ENCODE peak calls at places on chromosomes 16 and 17, in ten cellular contexts. M, A, G, U, N, P, Y, Z, K and H are unnamed samples.

GRCh38 chr17:80866050-80866793 is 125.4 kb upstream of the CHMP6 start:
- DNase-seq in M (peak), K (no peak), G (peak), Z (peak), U (peak), N (peak), A (peak), P (peak), Y (peak), H (no peak)

GRCh38 chr16:81140930-81141780 is 45.0 kb upstream of the GCSH start:
- DNase-seq in Z (no peak), N (peak), P (no peak), A (no peak), K (no peak), Y (no peak), M (no peak), U (no peak), G (no peak), H (no peak)

GRCh38 chr17:81615401-81615930 is 21.4 kb downstream of the NPLOC4 start:
- DNase-seq in K (no peak), A (no peak), Y (no peak), Z (no peak), M (no peak), N (no peak), U (no peak), G (no peak), P (no peak), H (no peak)

GRCh38 chr16:424623-425081 is 797 bp upstream of the RAB11FIP3 start:
- DNase-seq in Y (peak), N (peak), K (no peak), A (no peak), U (peak), M (peak), Z (no peak), G (no peak), P (peak), H (no peak)

GRCh38 chr16:10668322-10669045 is 26.2 kb downstream of the TEKT5 start:
- DNase-seq in P (no peak), G (no peak), U (no peak), N (peak), Z (no peak), M (peak), K (no peak), Y (peak), A (peak), H (no peak)

GRCh38 chr17:30093463-30094147 is 23.0 kb upstream of the NSRP1 start:
- DNase-seq in Y (no peak), M (peak), K (no peak), N (peak), P (no peak), U (no peak), Z (no peak), A (peak), G (no peak), H (no peak)

GRCh38 chr16:70695351-70696070 is 9.7 kb upstream of the MTSS2 start:
- DNase-seq in M (peak), Y (peak), Z (no peak), P (peak), N (no peak), G (no peak), A (no peak), K (no peak), U (no peak), H (no peak)

GRCh38 chr17:14337596-14338079 is 36.8 kb downstream of the HS3ST3B1 start:
- DNase-seq in P (no peak), M (no peak), Y (no peak), G (no peak), Z (no peak), K (no peak), A (no peak), U (no peak), N (no peak), H (no peak)

GRCh38 chr17:49741009-49741691 is 22.8 kb downstream of the FAM117A start:
- DNase-seq in M (peak), N (no peak), Z (no peak), A (peak), K (no peak), G (no peak), P (no peak), U (no peak), Y (no peak), H (no peak)

GRCh38 chr16:56866955-56867830 is 2.2 kb downstream of the SLC12A3 start:
- DNase-seq in U (no peak), N (peak), G (no peak), A (peak), M (peak), Y (no peak), K (no peak), Z (no peak), P (no peak), H (no peak)

GRCh38 chr17:42618442-42619150 is 9.1 kb downstream of the TUBG1 start:
- DNase-seq in U (no peak), G (no peak), Z (no peak), K (no peak), P (peak), M (no peak), N (peak), Y (peak), A (no peak), H (no peak)

GRCh38 chr17:4110152-4110551 is 32.7 kb downstream of the ZZEF1 start:
- DNase-seq in U (no peak), N (no peak), G (no peak), K (no peak), Y (no peak), P (no peak), Z (no peak), M (peak), A (peak), H (no peak)

GRCh38 chr17:76353004-76353598 is 615 bp downstream of the PRPSAP1 start:
- DNase-seq in P (no peak), Y (peak), A (no peak), N (peak), K (no peak), U (no peak), Z (no peak), G (no peak), M (no peak), H (no peak)

GRCh38 chr16:57318240-57318970 is 33.9 kb upstream of the PLLP start:
- DNase-seq in Z (no peak), K (no peak), M (peak), N (peak), Y (no peak), U (no peak), A (peak), G (no peak), P (no peak), H (no peak)

GRCh38 chr16:58756650-58757332 is 22.7 kb upstream of the GOT2 start:
- DNase-seq in U (no peak), Y (no peak), N (no peak), M (no peak), G (no peak), K (no peak), A (no peak), P (no peak), Z (no peak), H (no peak)

GRCh38 chr17:31095239-31096105 is 695 bp downstream of the NF1 start:
- DNase-seq in G (no peak), Y (peak), U (peak), K (no peak), Z (peak), P (peak), A (peak), M (peak), N (peak), H (no peak)

GRCh38 chr16:87161822-87162676 is 155.1 kb downstream of the C16orf95 start:
- DNase-seq in Z (no peak), K (no peak), U (no peak), M (no peak), P (no peak), Y (no peak), N (no peak), A (no peak), G (no peak), H (no peak)

GRCh38 chr17:61253937-61254677 is 145.5 kb upstream of the TBX2 start:
- DNase-seq in G (no peak), U (no peak), A (no peak), K (no peak), N (no peak), M (no peak), Y (no peak), Z (no peak), P (no peak), H (no peak)

GRCh38 chr17:7186241-7186640 is 7.1 kb upstream of the ASGR1 start:
- DNase-seq in K (no peak), Y (no peak), Z (no peak), G (no peak), A (no peak), U (no peak), M (no peak), N (no peak), P (no peak), H (no peak)

GRCh38 chr17:81802048-81802758 is 1.7 kb upstream of the GCGR start:
- DNase-seq in Z (no peak), K (no peak), A (no peak), M (no peak), G (no peak), Y (no peak), P (no peak), N (no peak), U (no peak), H (no peak)

GRCh38 chr16:50267151-50267631 is 840 bp downstream of the ADCY7 start:
- DNase-seq in U (no peak), Y (no peak), Z (no peak), A (no peak), N (no peak), K (no peak), G (no peak), P (no peak), M (no peak), H (no peak)

GRCh38 chr17:40551874-40552768 is 13.2 kb downstream of the CCR7 start:
- DNase-seq in P (peak), N (peak), Y (no peak), G (no peak), K (no peak), M (peak), Z (no peak), A (peak), U (no peak), H (peak)

GRCh38 chr16:85483424-85483823 is 129.7 kb upstream of the GSE1 start:
- DNase-seq in A (no peak), N (no peak), Z (no peak), Y (no peak), K (no peak), P (no peak), M (no peak), U (no peak), G (no peak), H (no peak)

GRCh38 chr16:62068747-62069146 is 32.5 kb upstream of the CDH8 start:
- DNase-seq in M (no peak), K (no peak), P (no peak), U (no peak), N (peak), Y (no peak), A (no peak), G (no peak), Z (peak), H (no peak)

GRCh38 chr17:20009052-20009301 is 182 bp upstream of the SPECC1 start:
- DNase-seq in K (no peak), Y (no peak), Z (no peak), N (no peak), G (no peak), M (no peak), U (peak), A (no peak), P (peak), H (peak)
- TF ChIP-seq CTCF in K (peak), Y (no peak), Z (no peak), N (peak), G (peak), M (no peak), U (no peak), A (no peak), P (no peak), H (peak)

DNA sequence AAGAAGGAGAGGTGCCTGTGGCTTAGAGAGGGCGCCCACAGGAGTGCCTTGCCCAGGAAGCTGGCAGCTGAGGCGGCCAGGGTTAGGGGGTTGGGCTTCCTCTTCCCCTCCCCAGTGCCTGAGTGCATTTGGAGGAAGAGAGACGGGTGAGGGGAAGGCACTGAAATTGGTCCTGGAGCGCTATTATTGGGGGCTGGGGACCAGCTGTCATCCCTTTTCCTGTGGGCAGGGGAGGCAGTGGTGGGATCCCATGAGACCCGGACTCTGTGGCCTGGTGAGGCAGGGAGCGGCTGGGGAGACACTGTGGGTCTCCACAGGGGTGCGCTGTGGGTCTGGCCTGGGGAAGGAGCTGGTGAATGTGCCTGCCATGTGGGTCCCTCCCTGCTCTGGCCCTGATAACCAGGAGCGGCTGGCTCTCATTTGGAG is 259.7 kb downstream of the SEC14L1 start:
- DNase-seq in N (peak), Z (peak), P (peak), A (no peak), M (peak), G (no peak), Y (peak), U (no peak), K (no peak), H (no peak)
- H3K4me3 ChIP-seq in N (no peak), Z (no peak), P (no peak), A (no peak), M (no peak), G (peak), Y (no peak), U (no peak), K (no peak), H (no peak)

GRCh38 chr17:10875984-10876555 is 38.2 kb upstream of the PIRT start:
- DNase-seq in A (peak), Z (no peak), N (peak), K (no peak), M (peak), Y (peak), G (no peak), U (peak), P (peak), H (no peak)

GRCh38 chr17:10881959-10882358 is 44.1 kb upstream of the PIRT start:
- DNase-seq in P (no peak), G (no peak), Y (no peak), Z (no peak), N (no peak), U (no peak), K (no peak), A (no peak), M (no peak), H (no peak)

GRCh38 chr17:10875411-10875810 is 37.5 kb upstream of the PIRT start:
- DNase-seq in A (no peak), G (no peak), N (peak), K (no peak), P (no peak), M (no peak), Z (no peak), Y (no peak), U (no peak), H (no peak)

DNA sequence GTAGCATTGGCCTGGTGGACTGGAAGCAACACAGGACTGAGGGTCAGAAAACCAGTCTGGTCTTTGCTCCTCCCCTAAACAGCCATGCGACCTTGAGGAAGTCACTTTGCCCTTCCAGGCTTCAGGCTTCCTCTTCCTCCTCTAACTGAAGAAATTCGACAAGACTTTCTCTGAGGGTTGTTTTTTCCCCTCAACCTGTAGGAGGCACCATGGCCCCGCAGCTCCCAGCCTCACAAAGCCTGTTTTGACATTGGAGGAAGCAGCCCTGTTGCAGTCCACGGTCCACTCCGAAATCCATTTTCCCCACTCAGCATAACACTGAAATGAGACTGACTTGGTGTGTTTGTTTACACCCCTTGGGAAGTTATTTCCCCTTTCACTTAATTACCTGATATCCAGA is 41.2 kb upstream of the PIRT start:
- DNase-seq in M (no peak), P (no peak), K (no peak), U (no peak), Z (peak), A (no peak), Y (peak), N (peak), G (no peak), H (no peak)
- TF ChIP-seq CTCF in M (no peak), P (no peak), K (peak), U (peak), Z (no peak), A (no peak), Y (peak), N (peak), G (no peak), H (peak)

DNA sequence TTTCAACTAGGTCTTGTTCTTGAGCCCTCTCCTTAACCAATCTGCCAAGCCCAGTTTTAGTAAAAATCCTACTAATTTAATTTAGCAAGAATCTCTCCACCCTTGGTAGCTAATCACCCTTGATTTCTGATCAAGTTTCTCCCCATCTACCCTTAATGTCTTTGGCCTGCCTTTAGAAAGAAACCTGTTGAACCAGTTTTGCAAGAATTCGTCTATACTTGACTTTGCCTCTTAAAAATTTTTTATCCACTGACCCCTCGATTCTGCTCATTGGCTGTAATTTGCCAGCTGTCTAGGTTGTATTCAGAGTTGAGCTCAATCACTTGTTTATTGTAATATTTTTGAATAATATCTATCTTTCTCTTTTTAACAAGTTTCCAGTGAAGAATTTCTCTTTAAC is 1138.5 kb downstream of the CDH11 start:
- DNase-seq in P (no peak), K (no peak), N (peak), G (no peak), Z (no peak), M (no peak), Y (no peak), A (no peak), U (no peak), H (no peak)
- H3K4me3 ChIP-seq in P (no peak), K (no peak), N (no peak), G (no peak), Z (no peak), M (no peak), Y (no peak), A (no peak), U (no peak), H (no peak)

DNA sequence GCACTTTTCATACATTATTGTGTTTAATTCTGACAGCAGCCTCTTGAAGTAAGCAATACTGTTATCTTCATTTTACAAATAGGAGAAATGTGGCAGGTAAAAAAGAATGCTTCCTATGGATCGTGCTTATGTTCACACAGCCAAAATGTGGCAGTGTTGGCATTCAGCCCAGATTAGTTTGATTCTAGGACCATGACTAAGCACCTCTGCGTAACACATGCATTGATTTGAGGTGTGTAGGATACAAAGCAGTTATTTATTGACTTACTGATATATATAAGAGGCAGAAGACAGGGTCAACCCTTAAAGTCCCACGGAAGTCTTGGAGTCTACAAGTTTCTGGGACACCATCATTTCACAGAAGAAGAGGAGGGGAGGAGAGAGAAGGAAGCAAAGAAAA is 1144.4 kb upstream of the GOT2 start:
- DNase-seq in K (no peak), Y (no peak), U (no peak), G (no peak), A (peak), Z (no peak), M (peak), P (no peak), N (no peak), H (no peak)
- TF ChIP-seq CTCF in K (no peak), Y (no peak), U (no peak), G (no peak), A (no peak), Z (no peak), M (no peak), P (no peak), N (no peak), H (no peak)